ENCODE peak calls at places on chromosomes 7 and 10, in five cellular contexts. One of them, this sample, is unnamed. For H3K27me3, the result is how much of the 10 kb centered on the place peaks cover.

GRCh38 chr10:23198610-23198939 is 6.5 kb downstream of the PTF1A start:
- DNase-seq in right atrium auricular region: no peak
- DNase-seq in brain microvascular endothelial cell: no peak
- DNase-seq in BJ: no peak
- DNase-seq in breast epithelium: no peak
- DNase-seq in this sample: no peak

GRCh38 chr7:38369816-38370493 is 96.5 kb upstream of the TARP start:
- DNase-seq in breast epithelium: peak
- DNase-seq in right atrium auricular region: peak
- DNase-seq in brain microvascular endothelial cell: peak
- DNase-seq in BJ: no peak
- DNase-seq in this sample: peak

GRCh38 chr10:118002581-118002980 is 44.2 kb downstream of the RAB11FIP2 start:
- DNase-seq in breast epithelium: no peak
- DNase-seq in BJ: no peak
- DNase-seq in right atrium auricular region: no peak
- DNase-seq in brain microvascular endothelial cell: peak
- DNase-seq in this sample: no peak

GRCh38 chr7:116772926-116773749 is 89.2 kb upstream of the CAPZA2 start:
- DNase-seq in breast epithelium: no peak
- DNase-seq in BJ: no peak
- DNase-seq in brain microvascular endothelial cell: no peak
- DNase-seq in right atrium auricular region: no peak
- DNase-seq in this sample: no peak

GRCh38 chr7:142539901-142540300 is 209.4 kb upstream of the PRSS1 start:
- DNase-seq in right atrium auricular region: no peak
- DNase-seq in BJ: peak
- DNase-seq in breast epithelium: no peak
- DNase-seq in brain microvascular endothelial cell: no peak
- DNase-seq in this sample: no peak

GRCh38 chr7:141073641-141074161 is at the start of gene TMEM178B:
- DNase-seq in right atrium auricular region: no peak
- DNase-seq in brain microvascular endothelial cell: no peak
- DNase-seq in BJ: no peak
- DNase-seq in breast epithelium: no peak
- DNase-seq in this sample: no peak

GRCh38 chr10:79178614-79179403 is 110.0 kb downstream of the ZMIZ1 start:
- DNase-seq in brain microvascular endothelial cell: peak
- DNase-seq in BJ: no peak
- DNase-seq in right atrium auricular region: no peak
- DNase-seq in breast epithelium: no peak
- DNase-seq in this sample: no peak

GRCh38 chr7:29386196-29386765 is 177.4 kb upstream of the PRR15 start:
- DNase-seq in breast epithelium: no peak
- DNase-seq in BJ: no peak
- DNase-seq in brain microvascular endothelial cell: no peak
- DNase-seq in right atrium auricular region: no peak
- DNase-seq in this sample: no peak

GRCh38 chr10:36441557-36441956 is 683.8 kb upstream of the ANKRD30A start:
- DNase-seq in right atrium auricular region: no peak
- DNase-seq in brain microvascular endothelial cell: peak
- DNase-seq in BJ: no peak
- DNase-seq in breast epithelium: no peak
- DNase-seq in this sample: no peak

DNA sequence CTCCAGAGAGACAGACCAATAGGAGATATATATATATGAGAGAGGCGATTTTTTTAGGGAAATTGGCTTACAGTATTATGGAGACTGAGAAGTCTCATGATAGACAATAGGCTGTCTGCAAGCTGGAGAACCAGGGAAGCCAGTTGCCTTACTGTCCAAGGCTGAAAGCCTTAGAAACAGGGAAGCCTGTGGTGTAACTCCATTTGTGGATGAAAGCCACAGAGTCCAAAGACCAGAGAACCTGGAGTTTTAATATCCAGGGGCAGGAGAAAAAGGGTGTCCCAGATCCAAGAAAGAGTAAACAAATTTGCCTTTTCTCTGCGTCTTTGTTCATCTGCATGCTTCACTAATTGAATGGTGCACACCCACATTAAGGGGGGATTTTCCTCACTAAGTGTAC is 71.6 kb upstream of the TEX47 start:
- DNase-seq in brain microvascular endothelial cell: no peak
- DNase-seq in right atrium auricular region: no peak
- DNase-seq in breast epithelium: no peak
- DNase-seq in BJ: no peak
- DNase-seq in this sample: no peak
- H3K4me3 ChIP-seq in brain microvascular endothelial cell: no peak
- H3K4me3 ChIP-seq in right atrium auricular region: no peak
- H3K4me3 ChIP-seq in breast epithelium: no peak
- H3K4me3 ChIP-seq in BJ: no peak
- H3K4me3 ChIP-seq in this sample: no peak

DNA sequence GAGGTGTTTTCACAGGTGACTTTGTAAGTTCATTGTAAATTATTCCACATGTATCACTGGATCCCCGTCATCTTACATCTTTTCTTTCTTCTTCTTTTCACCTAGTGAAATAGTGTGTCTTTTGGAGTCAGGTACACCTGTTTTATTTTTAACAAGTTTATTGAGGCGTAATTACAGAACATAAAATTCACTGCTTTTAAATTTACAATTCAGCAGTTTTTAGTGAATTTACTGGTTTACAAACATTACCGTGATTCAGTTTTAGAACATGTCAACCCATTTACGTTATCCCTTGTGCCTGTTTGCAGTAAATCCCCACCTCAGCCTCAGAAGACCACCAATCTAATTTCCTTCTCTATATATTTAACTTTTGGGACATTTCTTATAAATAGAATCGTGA is 256.9 kb downstream of the EXOC4 start:
- DNase-seq in BJ: no peak
- DNase-seq in breast epithelium: no peak
- DNase-seq in right atrium auricular region: no peak
- DNase-seq in brain microvascular endothelial cell: no peak
- DNase-seq in this sample: no peak
- H3K27me3 ChIP-seq in BJ: under half
- H3K27me3 ChIP-seq in breast epithelium: under half
- H3K27me3 ChIP-seq in right atrium auricular region: under half
- H3K27me3 ChIP-seq in brain microvascular endothelial cell: under half
- H3K27me3 ChIP-seq in this sample: under half

GRCh38 chr7:100568936-100569844 is 4.5 kb downstream of the SAP25 start:
- DNase-seq in BJ: no peak
- DNase-seq in right atrium auricular region: peak
- DNase-seq in brain microvascular endothelial cell: no peak
- DNase-seq in breast epithelium: peak
- DNase-seq in this sample: no peak
- H3K4me3 ChIP-seq in BJ: no peak
- H3K4me3 ChIP-seq in right atrium auricular region: no peak
- H3K4me3 ChIP-seq in brain microvascular endothelial cell: peak
- H3K4me3 ChIP-seq in breast epithelium: peak
- H3K4me3 ChIP-seq in this sample: no peak

DNA sequence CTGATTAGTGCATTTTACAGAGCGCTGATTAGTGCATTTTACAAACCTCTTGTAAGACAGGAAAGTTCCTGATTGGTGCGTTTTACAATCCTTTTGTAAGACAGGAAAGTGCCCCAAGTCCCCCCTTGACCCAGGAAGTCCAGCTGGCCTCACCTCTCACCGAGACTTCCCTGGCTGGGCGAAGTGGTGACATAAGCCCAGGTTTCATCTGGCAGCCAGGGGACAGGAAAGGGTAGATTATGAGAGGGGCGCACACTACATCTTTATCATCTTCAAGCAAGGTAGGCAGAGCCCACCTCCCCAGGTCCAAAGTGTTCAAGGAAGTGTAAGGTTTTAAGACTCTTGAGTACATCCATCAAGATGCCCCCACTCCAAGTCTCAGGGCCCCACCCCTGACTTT is 5.5 kb upstream of the GDF10 start:
- DNase-seq in right atrium auricular region: peak
- DNase-seq in BJ: no peak
- DNase-seq in breast epithelium: no peak
- DNase-seq in brain microvascular endothelial cell: no peak
- DNase-seq in this sample: peak
- H3K27me3 ChIP-seq in right atrium auricular region: under half
- H3K27me3 ChIP-seq in BJ: under half
- H3K27me3 ChIP-seq in breast epithelium: under half
- H3K27me3 ChIP-seq in brain microvascular endothelial cell: under half
- H3K27me3 ChIP-seq in this sample: under half

DNA sequence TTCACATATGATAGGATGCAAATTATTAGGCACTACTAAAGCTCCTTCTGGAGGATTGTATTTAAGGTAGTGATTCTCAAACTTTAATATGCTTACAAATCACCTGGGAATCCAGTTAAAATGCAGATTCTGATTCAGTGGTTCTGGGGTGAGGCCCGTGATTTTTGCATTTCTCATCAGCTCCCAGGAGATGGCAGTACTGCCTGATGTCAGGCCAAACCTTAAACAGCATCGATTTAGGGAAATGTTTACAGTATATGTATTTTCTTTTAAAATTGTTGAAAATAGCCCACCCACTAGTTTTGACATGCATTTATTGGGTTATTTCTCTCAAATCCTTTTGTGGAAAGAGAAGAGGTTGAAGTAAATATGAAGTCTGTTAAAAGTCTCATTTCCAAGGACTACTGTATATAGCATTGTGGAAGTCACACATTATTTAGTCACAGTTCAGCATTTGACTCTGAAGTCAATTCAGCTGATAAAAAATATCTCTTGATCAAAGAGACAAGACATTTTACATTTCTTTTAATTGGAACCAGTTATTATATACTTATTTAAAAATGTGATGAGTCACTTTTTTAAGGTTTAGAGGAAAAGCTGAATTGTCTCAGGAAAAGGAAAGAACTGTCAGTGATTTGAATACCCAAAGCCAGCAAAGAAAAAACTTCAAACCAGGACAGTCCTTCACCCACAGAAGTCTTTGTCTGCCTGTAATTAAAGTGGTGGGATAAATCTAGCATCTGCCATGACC is 21.2 kb upstream of the HBP1 start:
- DNase-seq in right atrium auricular region: no peak
- DNase-seq in BJ: no peak
- DNase-seq in breast epithelium: no peak
- DNase-seq in brain microvascular endothelial cell: peak
- DNase-seq in this sample: no peak
- H3K4me3 ChIP-seq in right atrium auricular region: no peak
- H3K4me3 ChIP-seq in BJ: no peak
- H3K4me3 ChIP-seq in breast epithelium: no peak
- H3K4me3 ChIP-seq in brain microvascular endothelial cell: no peak
- H3K4me3 ChIP-seq in this sample: no peak

This sample was measured in RWPE2.